ENCODE peak calls at places on chromosomes 5 and 9, in four cellular contexts. N is K562, U is IMR-90, V is keratinocyte. K is an unnamed sample.

GRCh38 chr9:137924761-137925369 is 47.3 kb downstream of the CACNA1B start:
- DNase-seq in N (no peak), U (no peak), V (no peak), K (no peak)

GRCh38 chr5:55220433-55221185 is 6.5 kb downstream of the MCIDAS start:
- DNase-seq in N (no peak), U (no peak), V (no peak), K (no peak)

GRCh38 chr5:59758566-59758965 is 135.0 kb downstream of the PDE4D start:
- DNase-seq in N (no peak), U (no peak), V (no peak), K (peak; percentile 55)

GRCh38 chr5:95241155-95241554 is 43.7 kb downstream of the MCTP1 start:
- DNase-seq in N (no peak), U (no peak), V (no peak), K (peak; percentile 72)

GRCh38 chr5:25339541-25339940 is 694.8 kb upstream of the CDH10 start:
- DNase-seq in N (no peak), U (no peak), V (no peak), K (no peak)

GRCh38 chr9:114076237-114077161 is 1.6 kb downstream of the AMBP start:
- DNase-seq in N (no peak), U (no peak), V (no peak), K (no peak)

GRCh38 chr5:160850439-160850838 is 1.6 kb downstream of the ATP10B start:
- DNase-seq in N (no peak), U (no peak), V (no peak), K (no peak)

GRCh38 chr5:169094586-169095409 is 206.1 kb downstream of the SLIT3 start:
- DNase-seq in N (no peak), U (peak; percentile 0), V (no peak), K (no peak)

GRCh38 chr5:123708074-123708806 is 196.3 kb downstream of the CSNK1G3 start:
- DNase-seq in N (no peak), U (peak; percentile 90), V (no peak), K (peak; percentile 77)

GRCh38 chr5:113036826-113037225 is 60.2 kb downstream of the DCP2 start:
- DNase-seq in N (no peak), U (no peak), V (no peak), K (no peak)

GRCh38 chr9:93298498-93299417 is 114.8 kb downstream of the WNK2 start:
- DNase-seq in N (no peak), U (no peak), V (no peak), K (no peak)

GRCh38 chr5:133066045-133066444 is 14.2 kb downstream of the HSPA4 start:
- DNase-seq in N (no peak), U (no peak), V (no peak), K (no peak)

GRCh38 chr5:112923988-112924387 is 2.0 kb upstream of the REEP5 start:
- DNase-seq in N (no peak), U (no peak), V (no peak), K (no peak)

GRCh38 chr5:179194941-179195381 is 134.8 kb downstream of the ZNF354C start:
- DNase-seq in N (no peak), U (no peak), V (no peak), K (no peak)

GRCh38 chr9:77215874-77216273 is 38.5 kb downstream of the VPS13A start:
- DNase-seq in N (peak; percentile 3), U (peak; percentile 55), V (no peak), K (peak; percentile 16)

GRCh38 chr9:95753762-95754465 is 121.6 kb upstream of the ERCC6L2 start:
- DNase-seq in N (no peak), U (no peak), V (no peak), K (peak; percentile 20)

GRCh38 chr5:94517490-94518108 is 100.8 kb downstream of the KIAA0825 start:
- DNase-seq in N (no peak), U (peak; percentile 7), V (no peak), K (no peak)

GRCh38 chr9:4141201-4141750 is 158.6 kb downstream of the GLIS3 start:
- DNase-seq in N (no peak), U (peak; percentile 74), V (no peak), K (no peak)

GRCh38 chr9:115210699-115211098 is 92.7 kb upstream of the TNC start:
- DNase-seq in N (no peak), U (no peak), V (no peak), K (no peak)

GRCh38 chr5:75053286-75054109 is 1.1 kb upstream of the GCNT4 start:
- DNase-seq in N (no peak), U (peak; percentile 73), V (no peak), K (peak; percentile 68)

GRCh38 chr9:115132648-115133047 is 14.7 kb upstream of the TNC start:
- DNase-seq in N (no peak), U (peak; percentile 89), V (no peak), K (no peak)

GRCh38 chr5:94810281-94810680 is 191.8 kb downstream of the SLF1 start:
- DNase-seq in N (no peak), U (no peak), V (no peak), K (no peak)

GRCh38 chr5:149221326-149221725 is 50.3 kb upstream of the AFAP1L1 start:
- DNase-seq in N (no peak), U (peak; percentile 83), V (no peak), K (no peak)

GRCh38 chr9:35907732-35908483 is 1.4 kb upstream of the SPAAR start:
- DNase-seq in N (no peak), U (peak; percentile 88), V (no peak), K (peak; percentile 89)

GRCh38 chr9:71506821-71507220 is 261.5 kb downstream of the CEMIP2 start:
- DNase-seq in N (no peak), U (peak; percentile 27), V (peak; percentile 77), K (no peak)

DNA sequence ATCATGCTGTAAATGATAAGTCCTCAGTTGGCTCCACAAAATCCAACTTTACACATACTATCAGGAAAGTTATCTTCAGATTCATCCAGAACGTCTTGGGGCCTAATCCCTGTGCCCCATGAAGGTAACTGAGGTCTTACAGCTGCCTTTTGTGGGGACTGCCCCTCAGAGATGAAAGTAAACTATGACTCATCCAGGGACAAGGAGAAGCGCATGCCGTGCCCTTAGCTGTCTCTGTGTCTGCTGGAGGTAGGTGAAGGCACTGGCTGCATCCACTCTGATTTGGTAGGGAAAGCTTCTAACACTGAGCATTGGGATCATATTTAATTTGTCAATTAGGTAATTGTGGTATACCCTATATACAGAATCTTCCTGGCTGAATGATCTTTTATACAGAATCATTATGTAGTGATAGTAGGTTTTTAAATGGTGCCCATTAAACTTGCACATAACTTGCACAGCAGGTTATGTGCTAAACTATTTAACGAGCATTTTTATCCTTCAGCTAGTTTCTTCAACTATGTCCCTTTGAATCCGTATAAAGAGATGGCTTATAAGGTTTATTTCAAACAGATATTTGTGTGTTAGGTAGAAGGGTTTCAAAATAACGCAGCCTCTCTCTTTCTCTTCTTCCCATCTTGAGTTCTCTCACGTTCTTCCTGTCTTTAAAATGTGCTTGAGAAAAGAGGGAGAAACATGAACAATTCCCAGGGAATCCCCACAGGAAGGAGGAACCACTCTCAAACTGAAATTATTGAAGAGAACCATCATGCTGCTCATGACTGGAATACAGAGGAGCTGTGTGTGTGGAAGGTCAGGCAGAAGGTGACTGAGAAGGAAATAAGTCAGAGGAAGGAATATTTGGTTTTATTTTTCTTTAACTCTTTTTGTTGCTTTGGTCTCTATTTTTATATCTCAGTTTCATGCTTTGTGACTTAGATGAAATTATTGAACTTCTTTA is 250.9 kb downstream of the CD180 start:
- DNase-seq in N (no peak), U (peak; percentile 24), V (no peak), K (peak; percentile 65)
- H3K9me1 ChIP-seq in N (no peaks in the 10 kb centered on the region), U (no peaks in the 10 kb centered on the region), V (no peaks in the 10 kb centered on the region), K (no peaks in the 10 kb centered on the region)

DNA sequence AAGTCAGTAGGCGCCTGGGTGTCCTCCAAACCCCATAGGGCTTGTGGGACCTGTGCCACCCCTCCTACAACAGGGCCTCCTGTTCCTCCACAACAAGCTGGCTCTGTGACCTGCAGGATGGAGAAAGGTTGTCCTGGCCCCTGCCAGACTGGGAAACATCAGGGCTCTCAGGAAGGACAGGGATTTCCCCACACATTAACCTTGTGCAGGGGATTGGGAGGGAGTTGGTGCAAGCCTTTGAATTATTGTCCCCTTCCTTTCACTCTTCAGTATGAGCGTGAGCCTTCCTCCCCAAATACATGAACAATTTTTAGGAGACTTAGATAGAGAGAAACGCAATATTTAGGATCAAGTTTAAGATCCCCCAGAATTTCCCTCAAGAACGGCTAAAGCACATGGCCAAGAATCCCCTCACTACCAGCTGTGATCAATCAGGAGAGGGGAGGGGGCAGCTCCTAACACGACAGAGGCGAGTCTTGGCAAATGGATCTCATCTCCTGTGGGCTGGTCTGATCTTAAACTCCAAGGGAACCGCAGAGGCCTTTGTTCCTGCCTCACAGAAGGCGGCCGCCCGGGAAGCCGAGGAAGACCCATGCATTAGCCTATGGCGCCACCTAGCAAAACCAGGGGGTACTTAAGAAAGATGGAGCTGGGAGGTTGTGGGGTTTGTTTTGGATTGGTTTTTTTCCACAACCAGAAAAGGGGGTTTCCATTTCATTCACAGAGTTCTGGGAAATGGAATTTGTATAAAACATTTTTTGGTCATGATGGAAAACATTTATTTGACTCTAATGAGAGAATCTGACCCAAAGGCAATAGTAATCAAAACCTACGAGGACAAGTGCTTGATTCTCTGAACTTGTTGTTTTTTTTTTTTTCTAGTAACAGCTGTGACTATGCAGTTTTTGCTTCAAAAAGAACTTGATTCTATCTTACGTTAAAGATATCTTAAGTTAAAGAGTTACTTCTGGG is 36.1 kb upstream of the OSMR start:
- DNase-seq in N (peak; percentile 87), U (peak; percentile 92), V (no peak), K (peak; percentile 87)
- H3K9me1 ChIP-seq in N (no peaks in the 10 kb centered on the region), U (no peaks in the 10 kb centered on the region), V (peaks cover 2% of the 10 kb centered on the region), K (no peaks in the 10 kb centered on the region)

GRCh38 chr5:170795154-170795553 is 11.6 kb downstream of the GABRP start:
- DNase-seq in N (no peak), U (no peak), V (no peak), K (no peak)
- H3K9me1 ChIP-seq in N (no peaks in the 10 kb centered on the region), U (no peaks in the 10 kb centered on the region), V (no peaks in the 10 kb centered on the region), K (no peaks in the 10 kb centered on the region)

GRCh38 chr5:6847896-6848295 is 134.7 kb downstream of the TENT4A start:
- DNase-seq in N (no peak), U (no peak), V (no peak), K (no peak)
- H3K9me1 ChIP-seq in N (no peaks in the 10 kb centered on the region), U (no peaks in the 10 kb centered on the region), V (no peaks in the 10 kb centered on the region), K (no peaks in the 10 kb centered on the region)

DNA sequence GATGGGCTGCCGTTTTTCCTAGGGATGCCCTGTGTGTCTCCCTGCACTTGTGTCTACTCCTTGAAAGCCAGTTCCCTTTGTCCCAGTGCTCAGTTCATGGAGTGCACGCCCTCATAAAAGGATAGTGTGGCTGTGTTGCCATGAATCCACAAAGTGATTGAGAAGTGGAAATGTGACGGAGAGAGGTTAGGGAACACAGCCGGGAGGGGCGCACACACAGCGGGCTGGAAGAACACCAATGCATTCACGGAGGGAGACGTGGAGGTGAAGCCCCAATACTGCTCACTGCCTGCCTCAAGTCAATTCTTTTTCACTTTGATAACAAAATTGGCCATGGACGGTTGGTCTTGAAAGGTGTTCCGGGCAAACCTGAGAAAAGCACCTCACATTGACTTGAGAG is 424.1 kb downstream of the MED10 start:
- DNase-seq in N (no peak), U (no peak), V (no peak), K (no peak)
- H3K9me1 ChIP-seq in N (no peaks in the 10 kb centered on the region), U (no peaks in the 10 kb centered on the region), V (no peaks in the 10 kb centered on the region), K (no peaks in the 10 kb centered on the region)

K was measured in endothelial cell of umbilical vein.